ENCODE peak calls at places on chromosomes 4 and X, in five cellular contexts. E is effector memory CD4-positive, alpha-beta T cell; Y is mammary epithelial cell; F is neural progenitor cell; Z is gastrocnemius medialis. B is an unnamed sample.
A peak's percentile ranks its signal among the peaks of the same experiment; 100 is the strongest.

GRCh38 chrX:149032449-149032848 is 472.7 kb downstream of the IDS start:
- DNase-seq in F (no peak), E (no peak), Y (no peak), Z (no peak), B (no peak)

GRCh38 chrX:11600578-11600977 is 65.1 kb downstream of the ARHGAP6 start:
- DNase-seq in Y (no peak), Z (no peak), E (no peak), F (no peak), B (no peak)

GRCh38 chr4:1540601-1541375 is 134.5 kb upstream of the NKX1-1 start:
- DNase-seq in E (no peak), Z (no peak), Y (no peak), F (no peak), B (no peak)

GRCh38 chrX:40260123-40260751 is 162.5 kb upstream of the BCOR start:
- DNase-seq in F (no peak), E (no peak), Z (no peak), Y (no peak), B (no peak)

GRCh38 chrX:133294126-133294525 is 76.0 kb upstream of the TFDP3 start:
- DNase-seq in Y (no peak), E (no peak), Z (no peak), F (no peak), B (no peak)

GRCh38 chr4:98113005-98113404 is 30.3 kb downstream of the STPG2 start:
- DNase-seq in F (peak; percentile 69), Z (no peak), Y (peak; percentile 17), E (no peak), B (no peak)

GRCh38 chr4:167966161-167966560 is 126.2 kb upstream of the ANXA10 start:
- DNase-seq in E (no peak), Z (no peak), F (no peak), Y (peak; percentile 47), B (no peak)

GRCh38 chr4:161428180-161428965 is 735.4 kb downstream of the FSTL5 start:
- DNase-seq in Z (no peak), F (no peak), Y (no peak), E (no peak), B (no peak)

GRCh38 chr4:6466756-6467381 is 5.5 kb downstream of the PPP2R2C start:
- DNase-seq in Z (peak; percentile 2), F (no peak), Y (no peak), E (no peak), B (no peak)

GRCh38 chrX:13432376-13432775 is 112.5 kb upstream of the ATXN3L start:
- DNase-seq in F (no peak), Y (peak; percentile 87), E (no peak), Z (peak; percentile 53), B (peak; percentile 70)

GRCh38 chr4:39025552-39026085 is 6.6 kb downstream of the TMEM156 start:
- DNase-seq in Z (no peak), E (no peak), Y (no peak), F (no peak), B (no peak)

GRCh38 chrX:3712870-3713224 is 602 bp downstream of the PRKX start:
- DNase-seq in Y (no peak), E (no peak), Z (no peak), F (no peak), B (peak; percentile 65)

GRCh38 chrX:21781525-21781924 is 23.6 kb upstream of the SMPX start:
- DNase-seq in Y (no peak), Z (no peak), F (no peak), E (no peak), B (no peak)

GRCh38 chrX:437636-438390 is 51.1 kb upstream of the PPP2R3B start:
- DNase-seq in E (no peak), Y (peak; percentile 45), Z (no peak), F (no peak), B (no peak)

GRCh38 chr4:78345237-78345636 is 206.3 kb upstream of the ANXA3 start:
- DNase-seq in F (no peak), E (no peak), Y (no peak), Z (no peak), B (no peak)

GRCh38 chrX:112642349-112642748 is 37.4 kb downstream of the LHFPL1 start:
- DNase-seq in Y (peak; percentile 43), E (peak; percentile 0), F (peak; percentile 79), Z (no peak), B (no peak)

DNA sequence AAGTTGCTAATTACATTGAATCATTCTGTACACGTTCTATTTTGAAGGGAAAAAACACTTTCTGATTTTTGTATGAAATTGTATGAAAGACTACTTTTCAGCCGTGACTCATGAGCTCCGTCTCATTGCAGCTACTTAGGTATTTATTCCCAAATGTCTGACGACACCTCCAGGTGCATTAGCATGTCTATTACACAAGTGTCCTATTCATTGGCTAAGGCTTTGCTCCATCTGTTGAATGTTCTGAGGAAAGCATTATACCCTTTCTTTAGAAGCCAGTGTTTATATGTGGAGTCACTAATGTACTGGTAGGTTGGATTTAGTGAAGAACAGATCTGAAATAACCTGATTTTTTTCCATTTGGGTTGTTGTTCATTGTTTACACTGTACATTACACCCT is 51.8 kb downstream of the MAP7D3 start:
- DNase-seq in F (no peak), Z (no peak), E (no peak), Y (peak; percentile 24), B (no peak)
- H3K27ac ChIP-seq in F (no peak overlapping the region), Z (peak overlapping the region; percentile 84), E (no peak overlapping the region), Y (no peak overlapping the region), B (peak overlapping the region; percentile 59)

DNA sequence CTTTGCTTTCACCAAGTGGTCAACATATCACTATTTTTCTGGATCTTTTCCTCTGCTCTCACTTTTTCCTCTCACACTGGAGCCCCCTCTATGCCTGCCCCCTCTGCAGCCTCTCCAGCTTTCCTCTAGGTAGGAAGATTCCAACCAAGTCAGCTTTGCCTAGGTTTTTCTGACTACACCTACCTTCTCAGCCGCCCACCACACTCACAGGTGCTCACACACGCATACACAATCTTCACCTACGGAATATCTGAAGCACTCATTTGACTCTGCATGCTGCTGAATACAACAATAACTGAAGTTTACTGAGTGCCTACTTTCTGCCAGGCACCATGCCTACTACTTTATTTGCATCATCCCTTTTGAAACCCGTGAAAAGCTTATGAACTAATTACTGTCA is 328.0 kb downstream of the PPP3CA start:
- DNase-seq in F (no peak), Y (no peak), Z (no peak), E (no peak), B (no peak)
- H3K27ac ChIP-seq in F (no peak overlapping the region), Y (peak overlapping the region; percentile 46), Z (no peak overlapping the region), E (peak overlapping the region; percentile 46), B (no peak overlapping the region)

GRCh38 chr4:141133146-141134006 is at the start of gene RNF150:
- DNase-seq in Y (peak; percentile 63), Z (peak; percentile 70), E (no peak), F (peak; percentile 89), B (peak; percentile 29)
- H3K27ac ChIP-seq in Y (no peak within 1 kb of the TSS), Z (peak within 1 kb of the TSS; percentile 81), E (no peak within 1 kb of the TSS), F (no peak within 1 kb of the TSS), B (peak within 1 kb of the TSS; percentile 72)

GRCh38 chr4:7892212-7893019 is 47.2 kb downstream of the AFAP1 start:
- DNase-seq in E (no peak), Z (no peak), Y (no peak), F (peak; percentile 4), B (no peak)
- H3K27ac ChIP-seq in E (no peak overlapping the region), Z (no peak overlapping the region), Y (no peak overlapping the region), F (no peak overlapping the region), B (no peak overlapping the region)